ENCODE peak calls at places on chromosomes 6 and 20, in six cellular contexts. One of them, this sample, is unnamed.

GRCh38 chr20:4956200-4956810 is 45.0 kb downstream of the SLC23A2 start:
- DNase-seq in bronchial epithelial cell: peak
- DNase-seq in LoVo: peak
- DNase-seq in lower lobe of right lung: no peak
- DNase-seq in ACHN: peak
- DNase-seq in kidney tubule cell: peak
- DNase-seq in this sample: peak

GRCh38 chr6:145688493-145688905 is 46.8 kb downstream of the EPM2A start:
- DNase-seq in bronchial epithelial cell: peak
- DNase-seq in LoVo: no peak
- DNase-seq in lower lobe of right lung: no peak
- DNase-seq in ACHN: peak
- DNase-seq in kidney tubule cell: peak
- DNase-seq in this sample: peak

GRCh38 chr20:11716945-11717248 is 200.8 kb upstream of the BTBD3 start:
- DNase-seq in bronchial epithelial cell: no peak
- DNase-seq in LoVo: no peak
- DNase-seq in lower lobe of right lung: no peak
- DNase-seq in ACHN: no peak
- DNase-seq in kidney tubule cell: no peak
- DNase-seq in this sample: no peak

GRCh38 chr6:162151050-162151658 is 576.4 kb downstream of the PRKN start:
- DNase-seq in bronchial epithelial cell: no peak
- DNase-seq in LoVo: no peak
- DNase-seq in lower lobe of right lung: no peak
- DNase-seq in ACHN: no peak
- DNase-seq in kidney tubule cell: peak
- DNase-seq in this sample: peak

GRCh38 chr20:32387262-32387661 is 29.1 kb downstream of the ASXL1 start:
- DNase-seq in bronchial epithelial cell: no peak
- DNase-seq in LoVo: no peak
- DNase-seq in lower lobe of right lung: no peak
- DNase-seq in ACHN: no peak
- DNase-seq in kidney tubule cell: no peak
- DNase-seq in this sample: peak

GRCh38 chr6:127118505-127119360 is at the start of gene RSPO3:
- DNase-seq in bronchial epithelial cell: peak
- DNase-seq in LoVo: no peak
- DNase-seq in lower lobe of right lung: peak
- DNase-seq in ACHN: peak
- DNase-seq in kidney tubule cell: peak
- DNase-seq in this sample: no peak

GRCh38 chr6:138194221-138194620 is 24.1 kb downstream of the PBOV1 start:
- DNase-seq in bronchial epithelial cell: no peak
- DNase-seq in LoVo: no peak
- DNase-seq in lower lobe of right lung: peak
- DNase-seq in ACHN: no peak
- DNase-seq in kidney tubule cell: no peak
- DNase-seq in this sample: no peak

GRCh38 chr20:47126709-47127108 is 229.8 kb downstream of the ZMYND8 start:
- DNase-seq in bronchial epithelial cell: no peak
- DNase-seq in LoVo: no peak
- DNase-seq in lower lobe of right lung: no peak
- DNase-seq in ACHN: no peak
- DNase-seq in kidney tubule cell: peak
- DNase-seq in this sample: peak

GRCh38 chr20:61042501-61043385 is 209.3 kb upstream of the CDH4 start:
- DNase-seq in bronchial epithelial cell: no peak
- DNase-seq in LoVo: no peak
- DNase-seq in lower lobe of right lung: no peak
- DNase-seq in ACHN: no peak
- DNase-seq in kidney tubule cell: peak
- DNase-seq in this sample: no peak

GRCh38 chr20:31565699-31566331 is 39.3 kb upstream of the ID1 start:
- DNase-seq in bronchial epithelial cell: peak
- DNase-seq in LoVo: peak
- DNase-seq in lower lobe of right lung: no peak
- DNase-seq in ACHN: no peak
- DNase-seq in kidney tubule cell: peak
- DNase-seq in this sample: no peak

GRCh38 chr6:111536888-111537287 is 53.9 kb upstream of the REV3L start:
- DNase-seq in bronchial epithelial cell: no peak
- DNase-seq in LoVo: no peak
- DNase-seq in lower lobe of right lung: no peak
- DNase-seq in ACHN: no peak
- DNase-seq in kidney tubule cell: no peak
- DNase-seq in this sample: no peak

GRCh38 chr6:131290955-131291354 is 155.7 kb downstream of the AKAP7 start:
- DNase-seq in bronchial epithelial cell: peak
- DNase-seq in LoVo: no peak
- DNase-seq in lower lobe of right lung: no peak
- DNase-seq in ACHN: no peak
- DNase-seq in kidney tubule cell: no peak
- DNase-seq in this sample: no peak

GRCh38 chr6:126890055-126890454 is 228.4 kb upstream of the RSPO3 start:
- DNase-seq in bronchial epithelial cell: no peak
- DNase-seq in LoVo: no peak
- DNase-seq in lower lobe of right lung: no peak
- DNase-seq in ACHN: no peak
- DNase-seq in kidney tubule cell: no peak
- DNase-seq in this sample: no peak